ENCODE peak calls at places on chromosomes 12 and 14, in ten cellular contexts. K is BJ, N is tibial nerve, P is lung, M is mucosa of descending colon, T is endodermal cell, S is body of pancreas, D is fibroblast of pulmonary artery, F is NB4, Y is pancreas. O is an unnamed sample.

GRCh38 chr14:74985028-74985310 is 17.8 kb upstream of the EIF2B2 start:
- DNase-seq in K (no peak), N (no peak), P (no peak), M (no peak), T (no peak), S (no peak), D (no peak), F (no peak), Y (no peak), O (no peak)

GRCh38 chr12:46374286-46374685 is 1.7 kb upstream of the SLC38A2 start:
- DNase-seq in K (no peak), N (no peak), P (no peak), M (no peak), T (peak), S (no peak), D (no peak), F (no peak), Y (no peak), O (no peak)

GRCh38 chr12:90099288-90099687 is 390.6 kb upstream of the ATP2B1 start:
- DNase-seq in K (no peak), N (no peak), P (no peak), M (no peak), T (no peak), S (no peak), D (peak), F (no peak), Y (no peak), O (no peak)

GRCh38 chr14:95156765-95157194 is 549 bp downstream of the DICER1 start:
- DNase-seq in K (no peak), N (peak), P (peak), M (peak), T (no peak), S (peak), D (no peak), F (peak), Y (peak), O (no peak)

GRCh38 chr12:6276936-6277615 is 33.4 kb upstream of the PLEKHG6 start:
- DNase-seq in K (no peak), N (no peak), P (no peak), M (peak), T (peak), S (no peak), D (no peak), F (no peak), Y (peak), O (no peak)

GRCh38 chr12:93154753-93155475 is 222.8 kb upstream of the NUDT4 start:
- DNase-seq in K (no peak), N (no peak), P (no peak), M (no peak), T (no peak), S (no peak), D (peak), F (no peak), Y (no peak), O (no peak)

GRCh38 chr14:58861546-58861945 is 223.8 kb downstream of the DACT1 start:
- DNase-seq in K (no peak), N (no peak), P (no peak), M (no peak), T (no peak), S (no peak), D (peak), F (no peak), Y (no peak), O (no peak)

GRCh38 chr14:92651106-92651792 is 97.2 kb downstream of the LGMN start:
- DNase-seq in K (no peak), N (no peak), P (peak), M (peak), T (no peak), S (no peak), D (no peak), F (peak), Y (no peak), O (no peak)

GRCh38 chr12:83210933-83211332 is 524.2 kb downstream of the TMTC2 start:
- DNase-seq in K (no peak), N (no peak), P (no peak), M (no peak), T (no peak), S (no peak), D (no peak), F (no peak), Y (no peak), O (no peak)

GRCh38 chr14:104398656-104399055 is 180.9 kb upstream of the C14orf180 start:
- DNase-seq in K (no peak), N (no peak), P (peak), M (no peak), T (no peak), S (no peak), D (no peak), F (no peak), Y (peak), O (no peak)

GRCh38 chr14:66311935-66312334 is 174.2 kb upstream of the CCDC196 start:
- DNase-seq in K (no peak), N (no peak), P (no peak), M (no peak), T (no peak), S (no peak), D (no peak), F (no peak), Y (no peak), O (no peak)

GRCh38 chr14:101184562-101184961 is 281.0 kb upstream of the RTL1 start:
- DNase-seq in K (no peak), N (no peak), P (no peak), M (no peak), T (no peak), S (no peak), D (no peak), F (no peak), Y (no peak), O (no peak)

GRCh38 chr14:83706555-83706954 is 1823.4 kb upstream of the FLRT2 start:
- DNase-seq in K (peak), N (no peak), P (no peak), M (no peak), T (peak), S (peak), D (no peak), F (no peak), Y (no peak), O (no peak)

GRCh38 chr12:118061011-118061875 is at the start of gene WSB2:
- DNase-seq in K (no peak), N (peak), P (peak), M (peak), T (peak), S (peak), D (peak), F (peak), Y (peak), O (no peak)

GRCh38 chr12:110270125-110270962 is 10.7 kb upstream of the ATP2A2 start:
- DNase-seq in K (no peak), N (no peak), P (no peak), M (peak), T (peak), S (peak), D (peak), F (no peak), Y (no peak), O (no peak)

GRCh38 chr12:76152161-76152807 is 67.8 kb upstream of the NAP1L1 start:
- DNase-seq in K (no peak), N (no peak), P (no peak), M (no peak), T (no peak), S (no peak), D (peak), F (no peak), Y (no peak), O (no peak)

GRCh38 chr12:464484-465267 is 4.9 kb downstream of the B4GALNT3 start:
- DNase-seq in K (no peak), N (no peak), P (no peak), M (no peak), T (no peak), S (peak), D (no peak), F (no peak), Y (no peak), O (no peak)

GRCh38 chr12:52164624-52165023 is 27.2 kb downstream of the KRT80 start:
- DNase-seq in K (no peak), N (no peak), P (no peak), M (no peak), T (no peak), S (no peak), D (no peak), F (no peak), Y (no peak), O (no peak)

GRCh38 chr12:109619002-109619604 is 45.5 kb downstream of the MVK start:
- DNase-seq in K (no peak), N (no peak), P (no peak), M (no peak), T (no peak), S (no peak), D (no peak), F (no peak), Y (no peak), O (no peak)

GRCh38 chr14:35138585-35138984 is 16.2 kb downstream of the PRORP start:
- DNase-seq in K (no peak), N (no peak), P (no peak), M (no peak), T (no peak), S (no peak), D (no peak), F (no peak), Y (no peak), O (no peak)

GRCh38 chr12:24909667-24910066 is 39.2 kb downstream of the BCAT1 start:
- DNase-seq in K (peak), N (peak), P (peak), M (peak), T (no peak), S (peak), D (peak), F (no peak), Y (peak), O (peak)

GRCh38 chr12:90940872-90941499 is 14.0 kb downstream of the CCER1 start:
- DNase-seq in K (no peak), N (no peak), P (no peak), M (no peak), T (no peak), S (no peak), D (peak), F (peak), Y (no peak), O (no peak)

GRCh38 chr12:131720921-131721320 is 10.0 kb downstream of the SFSWAP start:
- DNase-seq in K (no peak), N (no peak), P (no peak), M (no peak), T (peak), S (no peak), D (no peak), F (no peak), Y (no peak), O (no peak)

GRCh38 chr12:53223006-53223305 is 9.1 kb downstream of the RARG start:
- DNase-seq in K (no peak), N (no peak), P (no peak), M (no peak), T (peak), S (no peak), D (no peak), F (no peak), Y (no peak), O (no peak)

GRCh38 chr12:108468149-108468968 is 46.7 kb upstream of the FICD start:
- DNase-seq in K (no peak), N (peak), P (no peak), M (peak), T (peak), S (no peak), D (peak), F (peak), Y (no peak), O (no peak)

GRCh38 chr12:50569876-50570275 is 65.1 kb downstream of the DIP2B start:
- DNase-seq in K (no peak), N (no peak), P (no peak), M (no peak), T (no peak), S (no peak), D (peak), F (no peak), Y (no peak), O (no peak)

GRCh38 chr12:74418573-74418972 is 119.1 kb upstream of the ATXN7L3B start:
- DNase-seq in K (no peak), N (no peak), P (no peak), M (no peak), T (no peak), S (no peak), D (no peak), F (no peak), Y (no peak), O (no peak)

GRCh38 chr14:56585461-56586084 is 6.0 kb downstream of the TMEM260 start:
- DNase-seq in K (no peak), N (no peak), P (no peak), M (no peak), T (no peak), S (no peak), D (no peak), F (no peak), Y (no peak), O (no peak)

GRCh38 chr14:99749142-99749541 is 44.1 kb upstream of the EML1 start:
- DNase-seq in K (no peak), N (no peak), P (no peak), M (no peak), T (peak), S (no peak), D (no peak), F (no peak), Y (no peak), O (no peak)
- TF ChIP-seq CTCF in K (peak), N (no peak), P (no peak), M (no peak), T (peak), S (no peak), D (peak), F (peak), Y (no peak), O (peak)

DNA sequence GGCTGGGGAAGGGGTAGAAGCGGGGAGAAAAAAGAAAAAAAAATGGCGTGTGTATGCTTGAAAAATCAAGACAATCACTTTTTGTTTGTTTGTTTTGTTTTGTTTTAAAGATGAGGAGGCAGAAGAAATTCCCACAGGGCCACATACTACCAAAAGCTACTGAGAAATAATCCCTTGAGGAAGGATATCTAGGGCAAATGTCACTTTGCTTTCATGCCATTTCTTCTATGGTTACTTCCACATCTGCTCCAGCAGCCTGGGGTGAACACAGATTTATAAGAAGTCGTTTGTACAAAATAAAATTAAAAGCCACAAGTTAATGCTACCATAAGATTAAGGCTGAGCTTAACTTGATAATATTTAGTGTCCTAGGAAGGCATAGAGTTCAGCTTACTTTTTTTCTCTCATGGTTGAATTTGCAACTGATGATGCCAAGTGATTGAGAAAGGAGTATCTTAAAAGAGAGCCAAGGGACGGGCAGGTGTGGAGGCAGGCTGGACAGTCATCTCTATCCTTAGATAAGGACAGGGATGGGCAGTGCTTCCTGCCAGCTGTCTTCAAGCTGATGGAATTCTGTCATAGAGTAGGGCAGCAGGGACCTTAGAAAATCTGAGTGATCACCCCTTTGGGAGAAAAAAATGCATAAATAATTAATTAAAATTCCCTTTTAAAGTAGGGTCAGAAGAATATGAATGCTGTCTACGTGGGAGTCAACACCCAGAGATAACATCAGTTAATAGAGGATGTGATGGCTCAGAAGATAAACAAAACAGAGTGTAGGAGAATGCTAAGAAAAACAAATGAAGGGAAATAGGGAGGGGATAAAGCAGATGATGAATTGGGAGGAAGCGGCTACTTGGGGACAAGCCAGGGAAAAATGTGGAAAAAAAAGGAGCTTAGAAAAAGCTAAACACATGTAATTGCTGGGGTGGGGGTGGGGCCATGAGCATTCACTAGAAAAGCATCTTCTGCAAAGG is 57.1 kb downstream of the DYRK2 start:
- DNase-seq in K (peak), N (no peak), P (no peak), M (no peak), T (no peak), S (no peak), D (peak), F (no peak), Y (no peak), O (peak)
- H3K4me3 ChIP-seq in K (no peak), N (no peak), P (no peak), M (no peak), T (no peak), S (no peak), D (no peak), F (no peak), Y (no peak), O (no peak)

GRCh38 chr12:122306407-122306806 is 40.1 kb upstream of the VPS33A start:
- DNase-seq in K (no peak), N (no peak), P (no peak), M (no peak), T (peak), S (no peak), D (no peak), F (peak), Y (no peak), O (no peak)
- TF ChIP-seq CTCF in K (no peak), N (no peak), P (no peak), M (no peak), T (peak), S (no peak), D (no peak), F (peak), Y (no peak), O (no peak)

DNA sequence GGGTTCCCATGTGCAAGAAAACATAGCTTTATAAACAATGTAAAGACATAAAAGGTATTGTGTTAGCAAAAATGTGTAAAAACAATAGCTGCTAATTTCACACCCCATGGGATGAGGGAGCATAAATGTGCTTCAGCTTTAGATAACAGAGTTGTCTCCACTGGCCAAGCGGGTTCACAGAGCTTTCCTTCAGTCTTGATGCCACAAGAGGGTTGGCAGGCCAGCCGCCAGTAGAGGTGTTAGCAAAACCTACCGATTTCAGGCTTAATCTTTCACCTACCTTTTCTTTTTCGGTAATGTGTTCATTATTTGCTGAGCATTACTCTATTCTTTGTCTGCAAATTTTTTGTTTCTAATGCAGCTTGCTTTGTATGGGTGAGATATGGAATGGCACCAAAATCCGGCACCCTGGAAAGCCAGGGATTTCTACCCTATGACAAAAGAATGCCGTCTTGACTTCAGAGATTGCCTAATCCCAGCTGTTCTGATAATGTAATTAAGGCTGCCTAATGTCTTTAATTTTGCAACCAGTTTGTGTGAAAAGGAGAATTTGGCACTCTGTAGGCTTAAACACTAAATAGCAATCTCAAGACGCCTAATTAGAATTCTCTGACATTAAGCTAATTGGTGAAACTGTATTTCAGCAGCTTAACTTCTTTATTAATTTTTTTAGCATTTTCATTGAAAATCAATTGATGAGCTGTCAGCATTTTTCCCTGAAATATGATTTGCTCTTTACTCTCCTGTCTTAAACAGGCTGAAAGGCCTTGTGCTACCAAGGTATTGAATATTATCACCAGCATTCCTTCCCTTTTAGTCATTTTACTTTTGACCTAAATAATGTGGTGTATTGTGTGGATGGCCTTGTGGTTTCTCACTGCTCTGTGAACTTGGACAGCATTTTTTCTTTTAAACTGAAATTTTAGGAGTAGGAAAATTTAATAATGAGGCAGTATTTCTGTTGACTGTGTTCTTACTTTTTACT is 60.7 kb downstream of the POLR3B start:
- DNase-seq in K (peak), N (no peak), P (no peak), M (no peak), T (peak), S (no peak), D (peak), F (no peak), Y (no peak), O (no peak)
- H3K4me3 ChIP-seq in K (no peak), N (no peak), P (no peak), M (no peak), T (no peak), S (no peak), D (no peak), F (no peak), Y (no peak), O (no peak)

GRCh38 chr14:64137657-64138290 is 156.4 kb downstream of the ESR2 start:
- DNase-seq in K (no peak), N (no peak), P (no peak), M (no peak), T (peak), S (peak), D (peak), F (peak), Y (no peak), O (no peak)
- TF ChIP-seq CTCF in K (no peak), N (no peak), P (no peak), M (no peak), T (peak), S (peak), D (peak), F (no peak), Y (no peak), O (peak)

DNA sequence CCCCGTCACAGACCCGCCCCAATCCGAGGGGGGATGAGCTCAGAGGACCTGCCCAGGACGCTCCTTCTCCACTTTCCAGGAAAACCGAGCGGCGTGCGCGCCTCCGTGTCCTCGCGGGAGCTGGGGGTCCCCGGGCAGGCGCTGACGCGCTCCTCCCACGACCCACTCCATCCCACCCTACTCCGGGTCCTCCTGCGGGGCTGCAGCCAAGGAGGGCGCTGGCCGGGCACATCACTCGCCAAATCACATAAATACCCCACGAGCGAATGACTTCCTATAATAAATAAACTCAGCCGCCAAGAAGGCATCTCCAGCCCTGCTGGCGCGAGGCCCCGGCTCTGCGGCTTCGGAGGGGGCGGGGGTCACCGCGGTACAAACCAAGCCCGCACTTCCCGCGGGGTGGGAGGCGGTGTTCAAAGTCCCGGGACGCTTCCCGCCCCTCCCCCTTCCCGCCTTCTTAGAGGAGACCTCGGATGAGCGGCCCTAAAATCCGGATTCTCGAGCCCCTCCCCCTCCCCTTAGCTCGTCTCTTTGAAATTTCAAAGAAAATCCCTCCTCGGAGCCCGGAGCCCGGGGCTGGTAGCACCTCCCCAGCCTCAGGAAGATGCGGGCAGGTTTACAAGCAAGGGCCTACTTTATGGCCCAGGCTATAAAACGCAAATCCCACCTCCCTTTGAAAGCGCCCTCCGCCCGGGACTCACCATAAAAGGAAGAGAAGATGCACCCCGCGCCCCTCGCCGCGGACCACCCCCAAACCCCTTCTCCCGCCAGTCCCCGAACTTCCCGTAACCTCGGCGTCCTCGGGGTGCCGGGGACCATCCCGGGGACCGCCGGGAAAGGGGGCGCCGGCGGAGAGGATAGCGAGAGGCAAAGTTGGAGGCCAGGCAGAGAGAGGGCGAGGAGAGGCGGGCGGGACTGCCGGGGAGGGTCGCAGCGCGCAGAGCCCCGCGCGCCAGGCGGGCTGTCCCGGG is 718 bp upstream of the FZD10 start:
- DNase-seq in K (no peak), N (no peak), P (no peak), M (peak), T (peak), S (peak), D (no peak), F (no peak), Y (no peak), O (no peak)
- H3K4me3 ChIP-seq in K (no peak), N (peak), P (peak), M (no peak), T (peak), S (no peak), D (no peak), F (no peak), Y (peak), O (no peak)